ENCODE peak calls at places on chromosomes 2 and 18, in four cellular contexts. V, E, R and L are unnamed samples.

GRCh38 chr2:120867290-120868231 is 131.9 kb downstream of the GLI2 start:
- DNase-seq in V (peak), E (peak), R (peak), L (peak)

GRCh38 chr2:45992021-45992745 is 305.0 kb upstream of the EPAS1 start:
- DNase-seq in V (peak), E (peak), R (peak), L (no peak)

GRCh38 chr2:55518846-55519167 is 711 bp upstream of the CFAP36 start:
- DNase-seq in V (no peak), E (no peak), R (peak), L (no peak)

GRCh38 chr2:233988581-233988980 is 61.9 kb upstream of the SPP2 start:
- DNase-seq in V (no peak), E (no peak), R (no peak), L (no peak)

GRCh38 chr2:132662742-132663141 is 7.3 kb downstream of the LYPD1 start:
- DNase-seq in V (no peak), E (no peak), R (peak), L (peak)

GRCh38 chr18:9996104-9996503 is 82.3 kb downstream of the VAPA start:
- DNase-seq in V (no peak), E (no peak), R (no peak), L (no peak)

GRCh38 chr18:45636110-45636509 is 20.8 kb downstream of the SLC14A2 start:
- DNase-seq in V (no peak), E (no peak), R (no peak), L (no peak)

GRCh38 chr2:64405476-64406406 is 48.2 kb upstream of the LGALSL start:
- DNase-seq in V (peak), E (peak), R (peak), L (peak)

GRCh38 chr2:23754970-23755369 is 172.0 kb downstream of the ATAD2B start:
- DNase-seq in V (no peak), E (no peak), R (no peak), L (no peak)

GRCh38 chr2:42486145-42486906 is 7.5 kb downstream of the KCNG3 start:
- DNase-seq in V (no peak), E (no peak), R (no peak), L (no peak)

GRCh38 chr2:60706021-60706420 is 50.0 kb upstream of the PAPOLG start:
- DNase-seq in V (no peak), E (no peak), R (peak), L (no peak)

GRCh38 chr18:28588884-28589549 is 412.1 kb upstream of the CDH2 start:
- DNase-seq in V (no peak), E (no peak), R (peak), L (no peak)

GRCh38 chr18:31992836-31993575 is 25.6 kb upstream of the RNF125 start:
- DNase-seq in V (no peak), E (no peak), R (peak), L (peak)

GRCh38 chr2:69012310-69013122 is 463 bp upstream of the ANTXR1 start:
- DNase-seq in V (peak), E (peak), R (peak), L (peak)

GRCh38 chr2:162608901-162609300 is 229.7 kb downstream of the KCNH7 start:
- DNase-seq in V (no peak), E (no peak), R (no peak), L (no peak)

GRCh38 chr2:28639836-28640235 is 111.8 kb upstream of the PPP1CB start:
- DNase-seq in V (no peak), E (no peak), R (no peak), L (no peak)

GRCh38 chr2:237549216-237550056 is 16.9 kb upstream of the PRLH start:
- DNase-seq in V (no peak), E (no peak), R (no peak), L (no peak)

GRCh38 chr2:196275646-196276352 is 104.4 kb upstream of the STK17B start:
- DNase-seq in V (no peak), E (no peak), R (peak), L (no peak)

GRCh38 chr2:102117488-102117887 is 25.1 kb upstream of the IL1R1 start:
- DNase-seq in V (no peak), E (no peak), R (peak), L (no peak)

GRCh38 chr2:118609138-118609537 is 238.3 kb downstream of the EN1 start:
- DNase-seq in V (no peak), E (no peak), R (no peak), L (no peak)

GRCh38 chr2:240561325-240561971 is 1.3 kb downstream of the DUSP28 start:
- DNase-seq in V (peak), E (no peak), R (peak), L (peak)

GRCh38 chr2:20506281-20506685 is 59.4 kb downstream of the RHOB start:
- DNase-seq in V (no peak), E (no peak), R (peak), L (peak)

GRCh38 chr2:27621524-27621923 is 7.3 kb downstream of the CCDC121 start:
- DNase-seq in V (no peak), E (no peak), R (no peak), L (no peak)

GRCh38 chr2:38685116-38685735 is 19.3 kb downstream of the GALM start:
- DNase-seq in V (no peak), E (no peak), R (peak), L (no peak)

GRCh38 chr2:162245051-162245450 is 1.8 kb upstream of the FAP start:
- DNase-seq in V (no peak), E (no peak), R (peak), L (peak)

GRCh38 chr18:73043231-73044000 is 175.6 kb upstream of the NETO1 start:
- DNase-seq in V (no peak), E (no peak), R (no peak), L (no peak)

GRCh38 chr18:67854340-67854739 is 337.8 kb upstream of the DSEL start:
- DNase-seq in V (no peak), E (no peak), R (peak), L (no peak)

GRCh38 chr18:6661692-6662415 is 67.7 kb upstream of the ARHGAP28 start:
- DNase-seq in V (no peak), E (no peak), R (no peak), L (no peak)

GRCh38 chr2:222281495-222281894 is 17.3 kb downstream of the PAX3 start:
- DNase-seq in V (no peak), E (no peak), R (no peak), L (no peak)

GRCh38 chr18:72672364-72673151 is 128.4 kb upstream of the CBLN2 start:
- DNase-seq in V (no peak), E (no peak), R (peak), L (peak)

GRCh38 chr18:52200891-52201663 is 138.9 kb upstream of the DCC start:
- DNase-seq in V (no peak), E (no peak), R (no peak), L (no peak)

GRCh38 chr2:239112127-239112774 is 264.4 kb downstream of the TWIST2 start:
- DNase-seq in V (no peak), E (no peak), R (no peak), L (no peak)

GRCh38 chr2:228614741-228615140 is 433.3 kb upstream of the SPHKAP start:
- DNase-seq in V (no peak), E (no peak), R (no peak), L (no peak)

GRCh38 chr2:27804146-27804545 is 32.6 kb downstream of the MRPL33 start:
- DNase-seq in V (no peak), E (no peak), R (peak), L (no peak)

GRCh38 chr2:11556101-11556806 is 22.4 kb downstream of the GREB1 start:
- DNase-seq in V (no peak), E (no peak), R (no peak), L (no peak)